ENCODE peak calls at places on chromosome 4, in four cellular contexts. W, O, B and Z are unnamed samples.

GRCh38 chr4:122293374-122294365 is 85.1 kb upstream of the ADAD1 start:
- DNase-seq in W (no peak), O (peak; percentile 13), B (no peak), Z (no peak)

GRCh38 chr4:150181536-150181935 is 103.3 kb downstream of the DCLK2 start:
- DNase-seq in W (no peak), O (peak; percentile 23), B (no peak), Z (no peak)

GRCh38 chr4:8761167-8761823 is 110.3 kb downstream of the HMX1 start:
- DNase-seq in W (no peak), O (no peak), B (no peak), Z (no peak)

GRCh38 chr4:168751263-168752225 is 254.7 kb downstream of the PALLD start:
- DNase-seq in W (no peak), O (peak; percentile 82), B (no peak), Z (no peak)

GRCh38 chr4:152530600-152530999 is 5.3 kb downstream of the FBXW7 start:
- DNase-seq in W (no peak), O (no peak), B (no peak), Z (no peak)

GRCh38 chr4:5638976-5639375 is 69.4 kb downstream of the EVC2 start:
- DNase-seq in W (no peak), O (peak; percentile 19), B (no peak), Z (no peak)

GRCh38 chr4:104294811-104295210 is 199.9 kb downstream of the CXXC4 start:
- DNase-seq in W (no peak), O (no peak), B (no peak), Z (no peak)

GRCh38 chr4:74044676-74045075 is 6.2 kb upstream of the CXCL3 start:
- DNase-seq in W (no peak), O (no peak), B (no peak), Z (no peak)

GRCh38 chr4:72924814-72925213 is 144.7 kb downstream of the COX18 start:
- DNase-seq in W (no peak), O (no peak), B (no peak), Z (no peak)

GRCh38 chr4:182325848-182326255 is 82.7 kb downstream of the TENM3 start:
- DNase-seq in W (no peak), O (no peak), B (no peak), Z (no peak)

GRCh38 chr4:154004859-154005520 is 216.1 kb upstream of the SFRP2 start:
- DNase-seq in W (no peak), O (peak; percentile 93), B (no peak), Z (no peak)

GRCh38 chr4:47526281-47526680 is 41.2 kb downstream of the ATP10D start:
- DNase-seq in W (no peak), O (peak; percentile 33), B (no peak), Z (no peak)

GRCh38 chr4:169005453-169006099 is 4.5 kb downstream of the CBR4 start:
- DNase-seq in W (no peak), O (peak; percentile 43), B (no peak), Z (no peak)

GRCh38 chr4:90438540-90438939 is 311.3 kb downstream of the CCSER1 start:
- DNase-seq in W (no peak), O (no peak), B (no peak), Z (no peak)

GRCh38 chr4:24158031-24158430 is 268.2 kb upstream of the PPARGC1A start:
- DNase-seq in W (no peak), O (no peak), B (no peak), Z (no peak)

GRCh38 chr4:56026596-56026995 is 77.9 kb downstream of the CEP135 start:
- DNase-seq in W (no peak), O (peak; percentile 11), B (no peak), Z (no peak)

GRCh38 chr4:125714845-125715244 is 400.1 kb downstream of the FAT4 start:
- DNase-seq in W (no peak), O (no peak), B (no peak), Z (no peak)

GRCh38 chr4:153209410-153209809 is 5.2 kb downstream of the TRIM2 start:
- DNase-seq in W (no peak), O (no peak), B (no peak), Z (no peak)

GRCh38 chr4:117001077-117001476 is 84.3 kb downstream of the TRAM1L1 start:
- DNase-seq in W (no peak), O (no peak), B (peak; percentile 5), Z (no peak)

GRCh38 chr4:169397762-169398161 is 127.0 kb upstream of the SH3RF1 start:
- DNase-seq in W (no peak), O (peak; percentile 46), B (no peak), Z (no peak)

GRCh38 chr4:54097152-54097551 is 2.8 kb upstream of the GSX2 start:
- DNase-seq in W (no peak), O (no peak), B (no peak), Z (no peak)

GRCh38 chr4:8050555-8051206 is 107.9 kb downstream of the ABLIM2 start:
- DNase-seq in W (no peak), O (peak; percentile 42), B (no peak), Z (peak; percentile 80)

GRCh38 chr4:41477200-41477910 is 60.6 kb upstream of the LIMCH1 start:
- DNase-seq in W (no peak), O (no peak), B (no peak), Z (no peak)